ENCODE peak calls at places on chromosomes 4 and X, in four cellular contexts. P is tibial artery, V is uterus, F is osteoblast. A is an unnamed sample.

GRCh38 chrX:101759000-101759399 is 99.3 kb upstream of the ARMCX2 start:
- DNase-seq in V (peak; percentile 18), F (no peak), P (peak; percentile 59), A (peak; percentile 25)

GRCh38 chr4:87589531-87589930 is 18.8 kb upstream of the DSPP start:
- DNase-seq in V (no peak), F (peak; percentile 35), P (no peak), A (no peak)

GRCh38 chr4:73614468-73614867 is 5.8 kb downstream of the RASSF6 start:
- DNase-seq in P (no peak), V (no peak), F (no peak), A (no peak)

GRCh38 chrX:38548508-38548907 is 12.8 kb upstream of the TSPAN7 start:
- DNase-seq in V (no peak), P (no peak), F (no peak), A (no peak)

GRCh38 chr4:24795666-24796381 is 451 bp downstream of the SOD3 start:
- DNase-seq in V (no peak), F (no peak), P (no peak), A (no peak)

GRCh38 chr4:2924765-2925301 is 38.4 kb downstream of the NOP14 start:
- DNase-seq in F (peak; percentile 71), P (peak; percentile 41), V (peak; percentile 19), A (no peak)

GRCh38 chrX:40663880-40664630 is 16.7 kb upstream of the CXorf38 start:
- DNase-seq in P (no peak), F (no peak), V (no peak), A (no peak)

GRCh38 chr4:2281575-2282343 is 19.9 kb upstream of the MXD4 start:
- DNase-seq in F (no peak), V (no peak), P (no peak), A (no peak)

GRCh38 chrX:97587171-97587570 is 703.5 kb downstream of the RPA4 start:
- DNase-seq in P (no peak), V (no peak), F (no peak), A (no peak)

GRCh38 chr4:163755013-163755412 is 260.5 kb downstream of the TMA16 start:
- DNase-seq in V (no peak), F (no peak), P (no peak), A (no peak)

GRCh38 chr4:47639531-47639930 is 154.5 kb downstream of the ATP10D start:
- DNase-seq in V (no peak), F (no peak), P (no peak), A (no peak)

GRCh38 chrX:106894392-106894909 is 8.7 kb downstream of the RIPPLY1 start:
- DNase-seq in V (peak; percentile 46), F (peak; percentile 72), P (no peak), A (peak; percentile 57)

GRCh38 chr4:184664445-184665210 is 15.1 kb downstream of the PRIMPOL start:
- DNase-seq in V (no peak), P (no peak), F (no peak), A (no peak)

GRCh38 chr4:73964862-73965611 is 16.8 kb downstream of the PF4 start:
- DNase-seq in P (no peak), V (no peak), F (no peak), A (peak; percentile 34)

GRCh38 chrX:150842198-150842553 is 56.3 kb downstream of the CD99L2 start:
- DNase-seq in F (no peak), P (no peak), V (no peak), A (no peak)
- H3K27ac ChIP-seq in F (peak overlapping the region; percentile 13), P (no peak overlapping the region), V (no peak overlapping the region), A (no peak overlapping the region)

GRCh38 chr4:11468901-11469300 is 40.2 kb upstream of the HS3ST1 start:
- DNase-seq in F (no peak), V (no peak), P (no peak), A (peak; percentile 34)
- H3K27ac ChIP-seq in F (no peak overlapping the region), V (no peak overlapping the region), P (no peak overlapping the region), A (no peak overlapping the region)

DNA sequence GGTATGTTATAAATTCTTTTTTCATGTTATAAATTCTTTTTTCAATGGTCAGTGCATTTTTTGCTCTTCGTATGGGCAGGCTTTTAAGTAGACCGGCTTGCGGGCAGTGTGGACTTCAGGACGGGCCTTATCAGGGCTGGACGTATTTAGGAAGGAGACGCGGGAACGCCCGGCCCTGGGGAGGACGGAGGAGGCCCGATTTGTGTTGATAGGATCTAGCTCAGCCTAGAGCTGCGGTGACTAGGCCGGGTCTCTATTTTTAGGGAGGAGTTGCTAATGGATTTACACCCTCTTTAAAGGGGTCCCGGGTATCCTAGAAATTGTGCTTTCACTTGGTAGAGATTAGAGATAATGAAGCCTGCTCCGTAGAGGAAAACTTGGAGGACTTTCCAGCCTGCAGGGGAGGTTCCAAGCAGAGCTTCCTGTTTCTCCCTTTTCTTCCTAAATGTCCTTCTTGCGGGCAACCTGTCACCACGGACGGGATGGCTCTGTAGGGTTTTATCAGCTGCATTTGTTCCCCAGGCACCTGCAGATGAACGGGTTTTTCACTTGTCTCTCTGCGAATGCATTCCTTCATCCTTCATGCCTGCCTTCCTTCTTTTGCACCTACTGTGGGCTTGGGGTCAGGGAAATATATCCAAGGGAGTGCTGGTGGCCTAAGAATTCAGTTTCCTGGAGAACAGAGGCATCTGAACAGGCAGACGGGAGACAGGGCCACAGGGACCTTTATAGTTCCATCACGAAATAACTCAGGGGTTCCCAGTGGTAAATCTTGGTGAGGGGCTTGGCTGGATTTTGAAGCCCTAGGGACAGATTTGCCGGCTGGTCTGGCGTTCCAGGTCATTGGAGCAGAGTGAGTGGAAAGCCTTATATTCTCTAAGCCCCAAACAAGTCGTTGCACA is 1.4 kb downstream of the CD99 start:
- DNase-seq in V (peak; percentile 40), F (peak; percentile 91), P (peak; percentile 77), A (peak; percentile 58)
- H3K27ac ChIP-seq in V (peak overlapping the region; percentile 89), F (peak overlapping the region; percentile 81), P (peak overlapping the region; percentile 83), A (peak overlapping the region; percentile 89)

DNA sequence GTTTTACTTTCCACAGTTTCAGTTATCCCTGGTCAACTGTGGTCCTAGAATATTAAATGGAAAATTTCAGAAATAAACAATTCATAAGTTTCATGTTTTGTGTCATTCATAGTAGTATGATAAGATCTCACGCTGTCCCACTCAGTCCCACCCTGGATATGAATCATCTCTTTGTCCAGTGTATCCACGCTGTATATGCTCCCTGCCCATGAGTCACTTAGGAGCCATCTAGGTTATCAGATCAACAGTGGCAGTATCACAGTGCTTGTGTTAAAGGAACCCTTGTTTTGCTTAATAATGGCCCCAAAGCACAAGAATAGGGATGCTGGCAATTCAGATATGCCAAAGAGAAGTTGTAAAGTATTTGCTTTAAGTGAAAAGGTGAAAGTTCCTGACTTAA is 16.2 kb upstream of the SYTL4 start:
- DNase-seq in V (no peak), F (no peak), P (no peak), A (no peak)
- H3K27ac ChIP-seq in V (peak overlapping the region; percentile 78), F (no peak overlapping the region), P (no peak overlapping the region), A (no peak overlapping the region)